ENCODE peak calls at places on chromosomes 13 and 19, in four cellular contexts. L, A, G and V are unnamed samples. For H3K27me3, the result is how much of the 10 kb centered on the place peaks cover.

GRCh38 chr13:44906758-44907157 is 82.5 kb downstream of the NUFIP1 start:
- DNase-seq in L (no peak), A (no peak), G (no peak), V (no peak)

GRCh38 chr19:49820125-49820524 is 2.0 kb downstream of the MED25 start:
- DNase-seq in L (no peak), A (no peak), G (no peak), V (no peak)

GRCh38 chr19:43527860-43528622 is 1.0 kb upstream of the ETHE1 start:
- DNase-seq in L (no peak), A (no peak), G (no peak), V (no peak)

GRCh38 chr13:31096624-31097302 is 64.9 kb downstream of the HSPH1 start:
- DNase-seq in L (no peak), A (no peak), G (no peak), V (no peak)

GRCh38 chr19:17605761-17606745 is 50.6 kb downstream of the COLGALT1 start:
- DNase-seq in L (peak), A (peak), G (peak), V (peak)

GRCh38 chr13:22080832-22081231 is 410.0 kb downstream of the FGF9 start:
- DNase-seq in L (no peak), A (no peak), G (no peak), V (no peak)

GRCh38 chr19:4442846-4443146 is 14.8 kb downstream of the UBXN6 start:
- DNase-seq in L (no peak), A (no peak), G (no peak), V (no peak)

GRCh38 chr19:18479964-18480723 is 41.7 kb downstream of the ELL start:
- DNase-seq in L (no peak), A (no peak), G (no peak), V (no peak)

GRCh38 chr13:59201836-59202235 is 961.9 kb downstream of the DIAPH3 start:
- DNase-seq in L (no peak), A (no peak), G (no peak), V (no peak)

GRCh38 chr19:39864118-39864517 is 17.9 kb upstream of the FBL start:
- DNase-seq in L (no peak), A (no peak), G (no peak), V (no peak)

GRCh38 chr19:14072535-14073231 is at the start of gene MISP3:
- DNase-seq in L (no peak), A (no peak), G (no peak), V (no peak)

GRCh38 chr13:23921451-23921888 is 24.2 kb upstream of the C1QTNF9B start:
- DNase-seq in L (peak), A (peak), G (no peak), V (peak)

GRCh38 chr19:18792661-18793060 is 1.6 kb upstream of the COMP start:
- DNase-seq in L (no peak), A (no peak), G (no peak), V (no peak)

GRCh38 chr13:39787086-39787487 is 131.6 kb downstream of the COG6 start:
- DNase-seq in L (no peak), A (no peak), G (no peak), V (no peak)

GRCh38 chr13:107124129-107124718 is 556.3 kb upstream of the ARGLU1 start:
- DNase-seq in L (peak), A (no peak), G (no peak), V (no peak)

GRCh38 chr13:99018418-99019180 is 40.7 kb upstream of the DOCK9 start:
- DNase-seq in L (no peak), A (no peak), G (no peak), V (no peak)

GRCh38 chr13:80224468-80224867 is 116.5 kb downstream of the SPRY2 start:
- DNase-seq in L (no peak), A (no peak), G (no peak), V (no peak)

GRCh38 chr19:31148671-31149070 is 200.6 kb downstream of the TSHZ3 start:
- DNase-seq in L (no peak), A (no peak), G (no peak), V (no peak)

GRCh38 chr13:39531646-39532045 is 71.3 kb downstream of the LHFPL6 start:
- DNase-seq in L (no peak), A (no peak), G (no peak), V (no peak)

GRCh38 chr13:51605698-51606097 is 21.4 kb downstream of the WDFY2 start:
- DNase-seq in L (no peak), A (no peak), G (no peak), V (no peak)

GRCh38 chr19:17348700-17349099 is 11.3 kb downstream of the GTPBP3 start:
- DNase-seq in L (peak), A (peak), G (no peak), V (no peak)

GRCh38 chr13:24306632-24307031 is 2.7 kb upstream of the C1QTNF9 start:
- DNase-seq in L (peak), A (no peak), G (no peak), V (no peak)

GRCh38 chr19:47518139-47518538 is 3.3 kb upstream of the NAPA start:
- DNase-seq in L (no peak), A (no peak), G (peak), V (no peak)

GRCh38 chr19:16457195-16457953 is 14.4 kb downstream of the EPS15L1 start:
- DNase-seq in L (peak), A (no peak), G (no peak), V (no peak)

GRCh38 chr19:18657590-18658365 is 20.9 kb downstream of the KLHL26 start:
- DNase-seq in L (no peak), A (no peak), G (no peak), V (no peak)

GRCh38 chr13:42991892-42992584 is at the start of gene EPSTI1:
- DNase-seq in L (no peak), A (no peak), G (no peak), V (no peak)

GRCh38 chr13:46934749-46935148 is 37.9 kb upstream of the HTR2A start:
- DNase-seq in L (no peak), A (no peak), G (no peak), V (no peak)

GRCh38 chr19:632228-633067 is 889 bp downstream of the POLRMT start:
- DNase-seq in L (peak), A (no peak), G (no peak), V (no peak)

GRCh38 chr13:73809561-73809960 is 324.6 kb downstream of the KLF12 start:
- DNase-seq in L (no peak), A (no peak), G (no peak), V (no peak)

GRCh38 chr19:53982611-53983010 is 8.8 kb upstream of the CACNG6 start:
- DNase-seq in L (no peak), A (no peak), G (no peak), V (no peak)

GRCh38 chr13:91381371-91381770 is 17.1 kb upstream of the GPC5 start:
- DNase-seq in L (no peak), A (no peak), G (no peak), V (no peak)

GRCh38 chr13:45209229-45209628 is 8.4 kb upstream of the KCTD4 start:
- DNase-seq in L (no peak), A (no peak), G (no peak), V (no peak)

GRCh38 chr13:104592127-104592526 is 1525.9 kb upstream of the SLC10A2 start:
- DNase-seq in L (no peak), A (no peak), G (no peak), V (no peak)

GRCh38 chr19:46967578-46968018 is 52.0 kb upstream of the NPAS1 start:
- DNase-seq in L (no peak), A (no peak), G (no peak), V (no peak)

GRCh38 chr19:33815410-33816340 is 19.0 kb downstream of the KCTD15 start:
- DNase-seq in L (no peak), A (no peak), G (no peak), V (no peak)

GRCh38 chr13:21997726-21998125 is 326.9 kb downstream of the FGF9 start:
- DNase-seq in L (no peak), A (no peak), G (no peak), V (no peak)

GRCh38 chr19:3343619-3344502 is 22.5 kb upstream of the NFIC start:
- DNase-seq in L (peak), A (no peak), G (no peak), V (no peak)

GRCh38 chr13:94419304-94419943 is 60.1 kb downstream of the DCT start:
- DNase-seq in L (no peak), A (no peak), G (no peak), V (no peak)

GRCh38 chr19:6649189-6649588 is 20.8 kb downstream of the TNFSF14 start:
- DNase-seq in L (no peak), A (no peak), G (no peak), V (no peak)
- H3K27me3 ChIP-seq in L (under half), A (under half), G (under half), V (under half)

DNA sequence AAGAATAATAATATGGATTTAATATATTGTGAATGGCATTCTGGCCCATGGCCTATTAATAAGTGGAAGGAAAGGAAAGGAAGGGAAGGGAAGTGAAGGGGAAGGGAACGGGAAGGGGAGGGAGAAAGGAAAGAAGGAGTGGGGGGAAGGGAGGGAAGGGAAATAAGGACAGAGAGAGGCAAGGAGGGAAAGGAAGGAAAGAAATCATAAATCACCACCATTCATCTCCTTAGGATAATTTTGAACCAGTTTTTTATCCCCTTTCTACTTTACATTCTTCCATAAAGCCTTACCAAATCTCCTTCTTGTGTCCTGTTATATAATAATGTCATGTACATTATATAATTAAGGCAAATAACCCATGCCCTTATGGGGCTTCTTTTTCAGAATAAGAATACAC is 444.6 kb upstream of the GPC6 start:
- DNase-seq in L (no peak), A (no peak), G (no peak), V (no peak)
- TF ChIP-seq SUZ12 in L (no peak), A (no peak), G (no peak), V (no peak)

GRCh38 chr13:50068508-50068907 is 53.3 kb downstream of the KCNRG start:
- DNase-seq in L (no peak), A (no peak), G (no peak), V (no peak)
- H3K27me3 ChIP-seq in L (under half), A (under half), G (under half), V (under half)

DNA sequence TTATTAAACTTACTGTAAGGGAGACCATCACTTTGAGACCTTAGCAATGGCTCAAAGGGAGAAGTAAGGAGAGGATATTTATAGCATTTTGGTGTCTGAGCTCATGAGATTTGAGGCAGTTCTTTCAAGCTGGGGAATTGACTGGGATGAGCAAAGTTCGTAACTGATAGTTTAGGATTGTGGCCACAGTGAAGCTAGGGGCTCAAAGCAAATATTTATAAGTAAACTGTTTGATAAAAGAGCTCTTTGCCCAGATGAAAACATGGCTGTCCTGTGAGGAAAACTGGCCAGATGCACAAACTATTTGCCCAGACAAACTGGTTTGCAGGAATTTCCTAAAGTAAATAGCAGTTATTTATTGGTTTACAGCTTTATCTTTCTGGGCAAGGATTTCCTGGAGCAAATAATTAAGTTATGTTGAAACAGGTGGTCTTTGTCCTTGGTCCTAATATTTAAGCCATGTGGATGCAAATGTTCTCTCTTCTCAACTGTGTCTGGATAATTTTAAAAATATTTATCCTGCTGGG is 59.7 kb upstream of the TMTC4 start:
- DNase-seq in L (peak), A (no peak), G (no peak), V (no peak)
- TF ChIP-seq SUZ12 in L (no peak), A (no peak), G (no peak), V (no peak)